ENCODE peak calls at places on chromosomes 16 and 17, in ten cellular contexts. X is AG10803; V is ACHN; U is stimulated activated CD8-positive, alpha-beta memory T cell treated with anti-CD3 and anti-CD28 coated beads, Interleukin-15, amount 100 ng/mL, for 24 hours; N is fibroblast of the aortic adventitia; Z is Daoy; R is EH; L is HFFc6; C is NCI-H524; F is BE2C. I is an unnamed sample.

GRCh38 chr17:27241346-27241946 is 52.5 kb upstream of the WSB1 start:
- DNase-seq in X (peak), V (no peak), U (no peak), N (peak), Z (no peak), R (peak), L (peak), C (no peak), F (no peak), I (peak)

GRCh38 chr16:86833136-86833535 is 254.8 kb downstream of the FOXL1 start:
- DNase-seq in X (no peak), V (no peak), U (no peak), N (peak), Z (peak), R (no peak), L (no peak), C (no peak), F (no peak), I (no peak)

GRCh38 chr17:41649923-41650519 is 25.6 kb upstream of the KRT17 start:
- DNase-seq in X (no peak), V (no peak), U (no peak), N (no peak), Z (no peak), R (no peak), L (no peak), C (no peak), F (no peak), I (no peak)

GRCh38 chr16:65373095-65373494 is 251.2 kb upstream of the CDH11 start:
- DNase-seq in X (peak), V (no peak), U (no peak), N (peak), Z (no peak), R (no peak), L (no peak), C (no peak), F (no peak), I (no peak)

GRCh38 chr16:4780235-4780634 is 7.9 kb downstream of the SEPTIN12 start:
- DNase-seq in X (no peak), V (no peak), U (no peak), N (no peak), Z (no peak), R (peak), L (no peak), C (no peak), F (no peak), I (peak)

GRCh38 chr17:42743595-42744282 is 1.1 kb downstream of the EZH1 start:
- DNase-seq in X (no peak), V (no peak), U (no peak), N (no peak), Z (no peak), R (no peak), L (no peak), C (peak), F (no peak), I (peak)

GRCh38 chr17:36602030-36602737 is 801 bp downstream of the MRM1 start:
- DNase-seq in X (no peak), V (peak), U (no peak), N (peak), Z (no peak), R (peak), L (no peak), C (peak), F (no peak), I (peak)

GRCh38 chr16:49587051-49587450 is 213.4 kb downstream of the C16orf78 start:
- DNase-seq in X (no peak), V (no peak), U (no peak), N (no peak), Z (no peak), R (no peak), L (no peak), C (no peak), F (no peak), I (no peak)

GRCh38 chr17:44608732-44609435 is 47.4 kb upstream of the MEIOC start:
- DNase-seq in X (no peak), V (no peak), U (no peak), N (no peak), Z (no peak), R (peak), L (no peak), C (no peak), F (no peak), I (no peak)

GRCh38 chr17:3780986-3781385 is 20.0 kb downstream of the ITGAE start:
- DNase-seq in X (peak), V (no peak), U (no peak), N (no peak), Z (no peak), R (no peak), L (no peak), C (no peak), F (no peak), I (no peak)

GRCh38 chr17:82333279-82334171 is at the start of gene SECTM1:
- DNase-seq in X (peak), V (peak), U (no peak), N (peak), Z (peak), R (peak), L (peak), C (no peak), F (peak), I (peak)

GRCh38 chr16:81821422-81822128 is 42.5 kb downstream of the PLCG2 start:
- DNase-seq in X (no peak), V (peak), U (no peak), N (no peak), Z (no peak), R (no peak), L (no peak), C (no peak), F (no peak), I (no peak)

GRCh38 chr16:71460246-71460645 is 1.8 kb downstream of the ZNF23 start:
- DNase-seq in X (peak), V (no peak), U (no peak), N (peak), Z (peak), R (peak), L (peak), C (no peak), F (no peak), I (peak)

GRCh38 chr16:71767060-71767900 is 41.4 kb downstream of the AP1G1 start:
- DNase-seq in X (no peak), V (no peak), U (no peak), N (peak), Z (no peak), R (no peak), L (no peak), C (no peak), F (no peak), I (no peak)

GRCh38 chr16:68414581-68414980 is 33.7 kb downstream of the SMPD3 start:
- DNase-seq in X (no peak), V (no peak), U (no peak), N (no peak), Z (no peak), R (no peak), L (no peak), C (no peak), F (no peak), I (no peak)

GRCh38 chr16:695355-696089 is 5.3 kb upstream of the WDR24 start:
- DNase-seq in X (no peak), V (peak), U (no peak), N (no peak), Z (peak), R (no peak), L (no peak), C (no peak), F (no peak), I (peak)

GRCh38 chr16:69182730-69183416 is 4.1 kb upstream of the SNTB2 start:
- DNase-seq in X (no peak), V (no peak), U (no peak), N (no peak), Z (no peak), R (peak), L (no peak), C (peak), F (peak), I (peak)

GRCh38 chr17:9175700-9176467 is 154.6 kb downstream of the NTN1 start:
- DNase-seq in X (no peak), V (no peak), U (no peak), N (no peak), Z (no peak), R (no peak), L (no peak), C (no peak), F (no peak), I (no peak)

GRCh38 chr16:2611499-2611862 is 70.8 kb upstream of the KCTD5 start:
- DNase-seq in X (no peak), V (no peak), U (no peak), N (no peak), Z (no peak), R (no peak), L (no peak), C (no peak), F (no peak), I (no peak)

GRCh38 chr16:85678016-85678415 is 10.7 kb downstream of the GINS2 start:
- DNase-seq in X (no peak), V (no peak), U (no peak), N (no peak), Z (no peak), R (no peak), L (no peak), C (no peak), F (no peak), I (no peak)

GRCh38 chr17:48052956-48053757 is 5.0 kb downstream of the NFE2L1 start:
- DNase-seq in X (no peak), V (no peak), U (no peak), N (no peak), Z (no peak), R (peak), L (peak), C (peak), F (peak), I (no peak)

GRCh38 chr16:86789621-86790051 is 211.3 kb downstream of the FOXL1 start:
- DNase-seq in X (peak), V (no peak), U (no peak), N (no peak), Z (no peak), R (peak), L (peak), C (no peak), F (no peak), I (no peak)

GRCh38 chr17:64441772-64442549 is 7.0 kb upstream of the MILR1 start:
- DNase-seq in X (peak), V (no peak), U (no peak), N (peak), Z (peak), R (peak), L (peak), C (no peak), F (no peak), I (peak)

I was measured in epithelial cell of esophagus.